ENCODE peak calls at places on chromosomes 6 and 20, in five cellular contexts. X is astrocyte of the spinal cord, N is mesothelial cell of epicardium, I is adrenal gland, B is WERI-Rb-1. F is an unnamed sample.

GRCh38 chr20:7665311-7665863 is 274.9 kb downstream of the HAO1 start:
- DNase-seq in X (peak), N (no peak), I (no peak), B (no peak), F (no peak)

GRCh38 chr6:108446629-108447150 is 114.0 kb upstream of the FOXO3 start:
- DNase-seq in X (no peak), N (no peak), I (no peak), B (no peak), F (no peak)

GRCh38 chr20:57380081-57380750 is 11.0 kb upstream of the RBM38 start:
- DNase-seq in X (no peak), N (no peak), I (no peak), B (no peak), F (no peak)

GRCh38 chr6:123338394-123338793 is 298.4 kb downstream of the TRDN start:
- DNase-seq in X (no peak), N (no peak), I (no peak), B (no peak), F (no peak)

GRCh38 chr6:91720323-91720722 is 1133.5 kb upstream of the MAP3K7 start:
- DNase-seq in X (no peak), N (no peak), I (no peak), B (no peak), F (no peak)

GRCh38 chr6:37622639-37623038 is 75.0 kb downstream of the MDGA1 start:
- DNase-seq in X (no peak), N (no peak), I (no peak), B (no peak), F (no peak)

GRCh38 chr6:166928644-166929515 is 27.5 kb downstream of the RNASET2 start:
- DNase-seq in X (no peak), N (no peak), I (no peak), B (no peak), F (peak)

GRCh38 chr6:110408891-110409290 is 6.5 kb downstream of the DDO start:
- DNase-seq in X (no peak), N (no peak), I (no peak), B (no peak), F (peak)

GRCh38 chr20:41245086-41245707 is 72.3 kb downstream of the ZHX3 start:
- DNase-seq in X (no peak), N (no peak), I (no peak), B (no peak), F (no peak)

GRCh38 chr20:62427172-62428007 is at the start of gene RBBP8NL:
- DNase-seq in X (no peak), N (peak), I (no peak), B (no peak), F (no peak)
- TF ChIP-seq CTCF in X (no peak), N (no peak), I (no peak), B (no peak), F (no peak)

DNA sequence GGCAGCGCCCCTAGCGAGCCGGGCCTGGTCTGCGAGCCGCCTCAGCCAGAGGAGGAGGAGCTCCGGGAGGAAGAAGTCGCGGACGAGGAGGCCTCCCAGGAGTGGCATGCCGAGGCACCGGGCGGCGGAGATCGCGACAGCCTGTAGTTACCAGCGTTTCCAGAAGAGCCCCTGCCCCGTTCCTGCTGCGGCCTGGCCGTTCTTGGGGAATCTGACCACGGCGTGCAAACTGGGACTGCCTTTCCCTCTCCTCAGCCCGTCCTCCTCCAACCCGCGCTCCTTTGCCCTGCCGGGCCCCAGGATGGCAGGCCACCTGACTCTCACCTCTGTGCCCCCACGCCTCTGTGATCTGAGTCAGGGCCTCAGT is 802 bp downstream of the HDGFL1 start:
- DNase-seq in X (no peak), N (no peak), I (no peak), B (no peak), F (no peak)
- TF ChIP-seq CTCF in X (no peak), N (no peak), I (no peak), B (no peak), F (no peak)

GRCh38 chr6:50264995-50265571 is 215.4 kb upstream of the DEFB112 start:
- DNase-seq in X (no peak), N (no peak), I (peak), B (peak), F (no peak)
- TF ChIP-seq CTCF in X (no peak), N (no peak), I (peak), B (peak), F (peak)

GRCh38 chr6:16521528-16521927 is 239.7 kb downstream of the ATXN1 start:
- DNase-seq in X (no peak), N (no peak), I (no peak), B (no peak), F (no peak)
- TF ChIP-seq CTCF in X (no peak), N (no peak), I (no peak), B (no peak), F (no peak)

F was measured in osteocyte.